ENCODE peak calls at places on chromosomes 5 and 9, in seven cellular contexts. M is GM20000, R is neural crest cell, P is PC-3, W is heart right ventricle, U is nephron progenitor cell, J is HepG2. V is an unnamed sample.

GRCh38 chr9:124254261-124254682 is 3.5 kb upstream of the NEK6 start:
- DNase-seq in M (peak; percentile 76), R (no peak), P (no peak), W (no peak), U (no peak), J (no peak), V (no peak)

GRCh38 chr5:178590141-178590923 is at the start of gene COL23A1:
- DNase-seq in M (peak; percentile 74), R (peak; percentile 66), P (peak; percentile 40), W (peak; percentile 75), U (peak; percentile 84), J (no peak), V (no peak)

GRCh38 chr5:79109527-79110492 is 1.8 kb upstream of the BHMT start:
- DNase-seq in M (peak; percentile 67), R (no peak), P (peak; percentile 44), W (no peak), U (peak; percentile 19), J (peak; percentile 28), V (no peak)

GRCh38 chr5:129672006-129672405 is 75.9 kb upstream of the MINAR2 start:
- DNase-seq in M (no peak), R (no peak), P (no peak), W (no peak), U (no peak), J (no peak), V (no peak)

GRCh38 chr9:22413884-22414283 is 32.7 kb upstream of the DMRTA1 start:
- DNase-seq in M (no peak), R (no peak), P (peak; percentile 75), W (no peak), U (no peak), J (no peak), V (no peak)

GRCh38 chr9:115733318-115733717 is 420.3 kb upstream of the PAPPA start:
- DNase-seq in M (no peak), R (no peak), P (no peak), W (no peak), U (no peak), J (no peak), V (no peak)

GRCh38 chr9:122206118-122207046 is 22.4 kb downstream of the LHX6 start:
- DNase-seq in M (no peak), R (no peak), P (peak; percentile 16), W (no peak), U (no peak), J (no peak), V (no peak)

GRCh38 chr9:32360983-32361673 is 23.3 kb upstream of the ACO1 start:
- DNase-seq in M (no peak), R (no peak), P (no peak), W (no peak), U (no peak), J (no peak), V (no peak)

GRCh38 chr9:17906204-17906840 is 327.5 kb downstream of the SH3GL2 start:
- DNase-seq in M (peak; percentile 10), R (peak; percentile 44), P (no peak), W (no peak), U (peak; percentile 70), J (no peak), V (no peak)

GRCh38 chr9:92404437-92404836 is at the start of gene OGN:
- DNase-seq in M (no peak), R (no peak), P (no peak), W (no peak), U (no peak), J (no peak), V (no peak)

GRCh38 chr5:1799110-1799601 is 481 bp downstream of the MRPL36 start:
- DNase-seq in M (peak; percentile 62), R (no peak), P (no peak), W (no peak), U (peak; percentile 52), J (peak; percentile 77), V (peak; percentile 69)

GRCh38 chr9:129324808-129325491 is 146.9 kb upstream of the IER5L start:
- DNase-seq in M (no peak), R (no peak), P (no peak), W (no peak), U (no peak), J (no peak), V (no peak)

GRCh38 chr9:129327552-129328283 is 149.7 kb upstream of the IER5L start:
- DNase-seq in M (no peak), R (no peak), P (no peak), W (no peak), U (no peak), J (no peak), V (no peak)

GRCh38 chr9:129323999-129324553 is 146.0 kb upstream of the IER5L start:
- DNase-seq in M (no peak), R (no peak), P (no peak), W (no peak), U (no peak), J (peak; percentile 44), V (no peak)

GRCh38 chr9:129328357-129329103 is 150.5 kb upstream of the IER5L start:
- DNase-seq in M (no peak), R (no peak), P (no peak), W (no peak), U (no peak), J (no peak), V (no peak)

DNA sequence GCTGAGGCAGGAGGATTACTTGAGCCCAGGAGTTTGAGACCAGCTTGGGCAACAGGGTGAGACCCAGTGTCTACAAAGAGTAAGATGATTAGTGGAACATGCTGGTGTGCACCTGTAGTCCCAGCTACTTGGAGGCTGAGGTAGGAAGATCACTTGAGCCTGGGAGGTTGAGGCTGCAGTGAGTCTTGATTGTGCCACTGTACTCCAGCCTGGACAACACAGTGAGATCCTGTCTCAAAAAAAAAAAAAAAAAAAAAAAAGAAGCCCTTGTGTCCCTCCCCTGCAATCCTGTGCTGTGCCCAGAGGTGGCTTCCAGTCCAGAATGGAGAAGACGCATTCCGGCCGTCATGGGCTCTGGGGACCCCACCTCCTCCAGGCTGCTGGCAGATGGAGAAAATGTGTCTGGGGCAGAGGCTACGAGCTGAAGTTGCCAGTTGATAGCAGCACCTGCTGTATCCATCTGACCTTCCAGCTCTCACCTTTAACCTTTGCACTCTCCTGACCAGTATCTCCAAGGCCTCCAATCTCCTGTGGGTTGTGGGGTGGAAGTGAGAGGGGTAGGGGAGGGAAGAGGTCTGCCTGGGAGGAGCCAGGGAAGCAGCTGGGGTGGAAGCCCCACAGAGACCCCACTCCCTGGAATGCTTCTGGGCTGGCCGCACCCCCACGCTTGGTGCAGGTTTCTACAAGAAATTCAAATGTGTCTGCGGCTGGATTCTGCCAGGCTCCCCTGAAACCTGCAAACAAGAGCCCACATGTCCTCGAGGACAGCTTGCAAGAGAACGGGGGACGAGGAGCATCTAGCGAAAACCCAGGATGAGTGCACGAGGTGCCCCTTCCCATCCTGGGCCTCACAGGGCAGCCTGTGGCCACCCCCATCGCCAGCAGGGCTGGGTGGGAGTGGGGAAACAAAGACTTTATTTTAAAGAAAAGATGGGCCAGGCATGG is 148.3 kb upstream of the IER5L start:
- DNase-seq in M (no peak), R (no peak), P (no peak), W (no peak), U (no peak), J (no peak), V (no peak)
- TF ChIP-seq CTCF in M (no peak), R (no peak), P (no peak), W (no peak), U (no peak), J (no peak), V (no peak)

GRCh38 chr9:36902063-36902735 is 131.9 kb downstream of the PAX5 start:
- DNase-seq in M (no peak), R (no peak), P (no peak), W (no peak), U (no peak), J (no peak), V (peak; percentile 23)

GRCh38 chr9:36902861-36903524 is 131.1 kb downstream of the PAX5 start:
- DNase-seq in M (no peak), R (no peak), P (no peak), W (no peak), U (no peak), J (no peak), V (peak; percentile 34)

GRCh38 chr9:36903541-36904435 is 130.3 kb downstream of the PAX5 start:
- DNase-seq in M (no peak), R (no peak), P (peak; percentile 88), W (no peak), U (no peak), J (peak; percentile 12), V (no peak)

GRCh38 chr9:36906492-36906891 is 127.6 kb downstream of the PAX5 start:
- DNase-seq in M (no peak), R (no peak), P (no peak), W (no peak), U (no peak), J (no peak), V (peak; percentile 45)

DNA sequence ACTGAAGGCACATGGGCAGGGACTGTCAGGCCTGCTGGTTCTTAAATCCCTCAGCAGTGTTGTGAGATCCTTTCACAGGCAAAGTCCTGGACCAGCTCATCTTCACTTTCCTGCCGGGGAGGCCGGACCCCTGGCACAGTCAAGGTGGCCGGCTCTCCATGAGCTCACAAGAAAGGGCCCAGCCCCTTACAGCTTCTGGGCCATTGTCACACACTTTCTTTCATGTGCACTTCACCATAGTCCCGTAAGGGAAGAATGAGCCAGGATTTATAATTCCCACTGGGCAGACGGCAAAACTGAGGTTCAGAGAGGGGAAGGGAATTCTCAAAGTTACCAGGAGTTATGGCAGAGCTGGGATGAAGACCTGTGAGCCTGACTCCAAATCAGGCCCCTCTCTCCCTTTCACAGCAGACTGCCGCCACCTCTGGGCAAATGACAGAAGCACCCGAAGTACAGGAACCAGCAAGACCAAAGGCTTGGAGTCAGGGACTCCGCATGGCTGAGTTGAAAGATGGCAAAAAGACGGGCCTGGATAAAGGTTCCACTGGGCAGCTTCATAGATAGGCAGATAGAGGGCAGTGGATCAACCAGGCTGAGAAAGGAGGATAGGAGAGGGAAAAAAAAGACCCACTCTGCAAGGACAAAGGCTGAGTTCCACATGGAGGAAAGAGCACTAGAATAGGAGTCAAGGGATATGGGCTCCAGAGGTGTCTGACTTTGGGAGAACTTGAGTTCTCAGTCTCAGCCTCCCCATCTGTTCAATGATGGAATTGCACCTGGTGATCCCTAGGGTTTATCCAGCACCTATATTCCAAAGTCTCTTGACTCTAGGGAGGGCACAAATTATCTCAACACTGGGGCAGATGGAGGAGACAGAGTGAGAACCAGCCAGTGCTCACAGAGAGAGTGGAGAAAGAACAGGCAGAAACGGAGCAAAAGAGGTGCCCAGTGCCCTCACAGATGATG is 128.7 kb downstream of the PAX5 start:
- DNase-seq in M (no peak), R (no peak), P (peak; percentile 14), W (no peak), U (no peak), J (peak; percentile 12), V (no peak)
- TF ChIP-seq CTCF in M (no peak), R (peak; percentile 27), P (peak; percentile 24), W (no peak), U (peak; percentile 26), J (peak; percentile 48), V (no peak)

GRCh38 chr9:24245988-24246387 is 299.7 kb downstream of the IZUMO3 start:
- DNase-seq in M (peak; percentile 2), R (no peak), P (peak; percentile 57), W (no peak), U (peak; percentile 3), J (no peak), V (no peak)
- TF ChIP-seq CTCF in M (no peak), R (peak; percentile 67), P (peak; percentile 56), W (no peak), U (peak; percentile 54), J (no peak), V (no peak)

DNA sequence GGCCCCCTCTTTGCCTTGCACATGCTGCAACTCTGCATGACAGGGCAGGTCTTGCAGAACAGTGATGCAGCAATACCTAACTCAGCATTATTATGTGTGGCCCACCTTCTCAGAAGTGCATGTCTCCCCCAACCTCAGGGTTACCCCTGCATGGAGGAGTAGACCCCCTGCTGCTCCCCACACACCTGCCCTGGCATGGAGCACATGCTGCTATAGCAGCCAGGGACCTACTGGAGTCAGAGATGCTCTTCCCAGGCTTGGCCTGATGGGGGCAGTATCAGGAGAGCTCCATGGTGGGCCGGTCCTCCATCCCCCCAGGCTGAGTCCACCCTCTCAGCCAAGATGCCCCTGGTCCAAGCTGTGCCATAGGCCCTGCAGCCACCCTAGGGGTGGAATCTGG is 13.2 kb upstream of the BOD1 start:
- DNase-seq in M (peak; percentile 58), R (peak; percentile 44), P (no peak), W (no peak), U (peak; percentile 47), J (no peak), V (no peak)
- TF ChIP-seq CTCF in M (peak; percentile 32), R (peak; percentile 50), P (peak; percentile 72), W (no peak), U (peak; percentile 33), J (peak; percentile 71), V (no peak)

V was measured in suprapubic skin.